ENCODE peak calls at places on chromosomes 11 and 22, in eight cellular contexts. T, F, I, L, P, R, Q and Y are unnamed samples.

GRCh38 chr11:11978792-11979486 is 29.5 kb downstream of the DKK3 start:
- DNase-seq in T (no peak), F (peak; percentile 80), I (peak; percentile 62), L (peak; percentile 85), P (no peak), R (peak; percentile 80), Q (no peak), Y (no peak)

GRCh38 chr22:39353346-39353745 is 3.6 kb downstream of the SYNGR1 start:
- DNase-seq in T (no peak), F (no peak), I (no peak), L (no peak), P (peak; percentile 41), R (no peak), Q (no peak), Y (no peak)

GRCh38 chr11:1863352-1864215 is 10.7 kb downstream of the LSP1 start:
- DNase-seq in T (no peak), F (peak; percentile 91), I (peak; percentile 90), L (peak; percentile 95), P (peak; percentile 97), R (peak; percentile 86), Q (no peak), Y (no peak)

GRCh38 chr11:69301491-69302401 is 7.8 kb downstream of the MYEOV start:
- DNase-seq in T (no peak), F (no peak), I (no peak), L (peak; percentile 76), P (peak; percentile 93), R (peak; percentile 91), Q (no peak), Y (no peak)

GRCh38 chr11:27718853-27719574 is 18.8 kb upstream of the BDNF start:
- DNase-seq in T (no peak), F (no peak), I (no peak), L (peak; percentile 52), P (peak; percentile 62), R (peak; percentile 65), Q (no peak), Y (no peak)

GRCh38 chr11:74232316-74232950 is 61.3 kb downstream of the PPME1 start:
- DNase-seq in T (no peak), F (no peak), I (no peak), L (no peak), P (no peak), R (no peak), Q (no peak), Y (no peak)

GRCh38 chr11:81070948-81071347 is 1630.1 kb upstream of the TENM4 start:
- DNase-seq in T (no peak), F (no peak), I (no peak), L (no peak), P (no peak), R (no peak), Q (no peak), Y (peak; percentile 35)

GRCh38 chr11:111586305-111586915 is 15.8 kb upstream of the SIK2 start:
- DNase-seq in T (peak; percentile 30), F (no peak), I (no peak), L (no peak), P (peak; percentile 35), R (peak; percentile 66), Q (no peak), Y (peak; percentile 63)

GRCh38 chr22:35835267-35835997 is 117.8 kb downstream of the APOL5 start:
- DNase-seq in T (no peak), F (no peak), I (no peak), L (no peak), P (peak; percentile 18), R (peak; percentile 72), Q (no peak), Y (no peak)

GRCh38 chr11:23988381-23989006 is 508.4 kb upstream of the LUZP2 start:
- DNase-seq in T (no peak), F (no peak), I (no peak), L (no peak), P (peak; percentile 15), R (peak; percentile 84), Q (no peak), Y (no peak)

GRCh38 chr22:39214383-39215069 is 30.3 kb downstream of the PDGFB start:
- DNase-seq in T (no peak), F (no peak), I (no peak), L (peak; percentile 20), P (no peak), R (peak; percentile 36), Q (no peak), Y (no peak)

GRCh38 chr11:4891996-4892640 is 10.4 kb downstream of the OR51T1 start:
- DNase-seq in T (no peak), F (no peak), I (no peak), L (no peak), P (peak; percentile 87), R (peak; percentile 93), Q (no peak), Y (no peak)

GRCh38 chr11:106988151-106988806 is 30.0 kb downstream of the GUCY1A2 start:
- DNase-seq in T (no peak), F (peak; percentile 26), I (peak; percentile 21), L (peak; percentile 44), P (peak; percentile 35), R (peak; percentile 1), Q (no peak), Y (no peak)

GRCh38 chr22:40405178-40406062 is 35.0 kb downstream of the SGSM3 start:
- DNase-seq in T (no peak), F (no peak), I (no peak), L (no peak), P (no peak), R (no peak), Q (no peak), Y (no peak)

GRCh38 chr11:8964324-8965320 is at the start of gene TMEM9B:
- DNase-seq in T (no peak), F (peak; percentile 88), I (peak; percentile 94), L (peak; percentile 95), P (peak; percentile 92), R (peak; percentile 79), Q (peak; percentile 73), Y (peak; percentile 22)

GRCh38 chr22:27501191-27501936 is 300.2 kb downstream of the MN1 start:
- DNase-seq in T (no peak), F (no peak), I (no peak), L (no peak), P (no peak), R (no peak), Q (no peak), Y (no peak)

GRCh38 chr11:59857444-59858434 is 8.5 kb downstream of the TCN1 start:
- DNase-seq in T (no peak), F (no peak), I (no peak), L (no peak), P (no peak), R (no peak), Q (no peak), Y (peak; percentile 72)

GRCh38 chr11:66818231-66818955 is 24.8 kb upstream of the RCE1 start:
- DNase-seq in T (no peak), F (no peak), I (no peak), L (no peak), P (no peak), R (peak; percentile 12), Q (no peak), Y (no peak)

GRCh38 chr11:96424693-96425092 is 34.9 kb downstream of the JRKL start:
- DNase-seq in T (no peak), F (no peak), I (no peak), L (no peak), P (peak; percentile 15), R (peak; percentile 44), Q (no peak), Y (no peak)

GRCh38 chr11:59102259-59102765 is 4.7 kb upstream of the FAM111B start:
- DNase-seq in T (peak; percentile 34), F (peak; percentile 14), I (peak; percentile 36), L (peak; percentile 69), P (peak; percentile 46), R (peak; percentile 13), Q (peak; percentile 39), Y (no peak)

GRCh38 chr22:23772315-23773246 is at the start of gene MMP11:
- DNase-seq in T (no peak), F (peak; percentile 63), I (peak; percentile 48), L (no peak), P (peak; percentile 71), R (no peak), Q (peak; percentile 72), Y (no peak)